ENCODE peak calls at places on chromosomes 5 and 9, in seven cellular contexts. X is neural progenitor cell, T is hepatocyte, Z is upper lobe of right lung, K is IMR-90, Y is tibial nerve, N is testis. O is an unnamed sample.

GRCh38 chr5:156181656-156182055 is 145.3 kb upstream of the SGCD start:
- DNase-seq in T (peak), K (peak), X (no peak), N (no peak), Y (no peak), Z (no peak), O (no peak)

GRCh38 chr5:14925326-14925725 is 53.7 kb upstream of the ANKH start:
- DNase-seq in T (no peak), K (peak), Z (no peak), N (no peak), Y (no peak), X (no peak), O (no peak)

GRCh38 chr9:130315446-130316226 is 50.1 kb downstream of the HMCN2 start:
- DNase-seq in T (no peak), N (no peak), Z (no peak), X (no peak), Y (no peak), K (no peak), O (no peak)

GRCh38 chr9:72441296-72442211 is 76.5 kb upstream of the ZFAND5 start:
- DNase-seq in K (peak), T (no peak), X (peak), Z (no peak), N (no peak), Y (no peak), O (peak)

GRCh38 chr5:81556809-81557208 is 162.9 kb upstream of the ACOT12 start:
- DNase-seq in Z (no peak), N (no peak), X (no peak), K (no peak), Y (no peak), T (no peak), O (no peak)

GRCh38 chr5:15704397-15704947 is 204.5 kb downstream of the FBXL7 start:
- DNase-seq in T (no peak), N (no peak), Y (no peak), X (no peak), K (peak), Z (no peak), O (no peak)

GRCh38 chr9:71490810-71491209 is 277.5 kb downstream of the CEMIP2 start:
- DNase-seq in K (no peak), Z (no peak), Y (no peak), N (no peak), T (no peak), X (peak), O (no peak)

GRCh38 chr5:135426102-135427082 is 20.8 kb downstream of the DCANP1 start:
- DNase-seq in Z (no peak), N (peak), T (peak), K (peak), Y (no peak), X (peak), O (peak)

GRCh38 chr9:18994263-18994916 is 38.6 kb downstream of the SAXO1 start:
- DNase-seq in N (no peak), Z (no peak), X (peak), K (no peak), T (no peak), Y (no peak), O (no peak)

GRCh38 chr5:96344678-96345612 is 88.1 kb downstream of the PCSK1 start:
- DNase-seq in Y (peak), K (peak), Z (no peak), X (peak), T (peak), N (peak), O (peak)

GRCh38 chr5:115170128-115170923 is 618 bp upstream of the TRIM36 start:
- DNase-seq in K (peak), Y (no peak), T (no peak), Z (no peak), N (peak), X (peak), O (no peak)

GRCh38 chr5:173283318-173284288 is 44.6 kb downstream of the STC2 start:
- DNase-seq in X (peak), Z (peak), K (peak), N (peak), T (peak), Y (peak), O (peak)

GRCh38 chr5:150262502-150262901 is 27.1 kb downstream of the CAMK2A start:
- DNase-seq in N (no peak), T (no peak), Y (no peak), K (no peak), X (no peak), Z (no peak), O (no peak)

GRCh38 chr9:94061864-94062263 is 22.4 kb upstream of the PTPDC1 start:
- DNase-seq in T (no peak), K (no peak), Y (no peak), X (no peak), N (no peak), Z (no peak), O (no peak)

GRCh38 chr9:111483862-111484563 is at the start of gene ECPAS:
- DNase-seq in X (peak), N (peak), T (peak), Z (peak), K (peak), Y (peak), O (peak)

GRCh38 chr5:91339053-91339710 is 43.9 kb downstream of the ARRDC3 start:
- DNase-seq in Y (no peak), N (no peak), T (no peak), Z (no peak), X (peak), K (peak), O (no peak)

GRCh38 chr5:139660105-139660915 is 12.2 kb downstream of the CXXC5 start:
- DNase-seq in Z (peak), N (peak), X (no peak), Y (no peak), T (no peak), K (no peak), O (peak)

GRCh38 chr9:14779566-14780022 is 57.1 kb upstream of the CER1 start:
- DNase-seq in X (no peak), T (no peak), Z (no peak), N (no peak), K (no peak), Y (no peak), O (no peak)

GRCh38 chr5:113806823-113807222 is 293.3 kb downstream of the YTHDC2 start:
- DNase-seq in Y (peak), Z (no peak), T (peak), K (peak), X (peak), N (peak), O (no peak)

GRCh38 chr5:167104351-167104750 is 1187.1 kb upstream of the WWC1 start:
- DNase-seq in Y (no peak), T (no peak), K (no peak), N (no peak), Z (no peak), X (no peak), O (no peak)

GRCh38 chr5:124544366-124545055 is 201.9 kb downstream of the ZNF608 start:
- DNase-seq in Y (no peak), X (no peak), K (peak), T (peak), N (no peak), Z (no peak), O (no peak)

GRCh38 chr9:14306672-14307646 is 7.0 kb downstream of the NFIB start:
- DNase-seq in T (no peak), Y (no peak), K (peak), Z (no peak), X (peak), N (no peak), O (no peak)

GRCh38 chr5:90987711-90988110 is 395.4 kb downstream of the ARRDC3 start:
- DNase-seq in N (no peak), X (no peak), K (no peak), T (no peak), Y (no peak), Z (no peak), O (no peak)

GRCh38 chr5:88660326-88660946 is 222.5 kb downstream of the MEF2C start:
- DNase-seq in K (peak), T (no peak), Z (no peak), N (no peak), Y (no peak), X (peak), O (peak)

GRCh38 chr9:131203438-131204219 is 72.7 kb downstream of the FAM78A start:
- DNase-seq in Z (no peak), T (no peak), N (no peak), Y (no peak), K (no peak), X (peak), O (no peak)

GRCh38 chr9:101451498-101451897 is 15.9 kb upstream of the ALDOB start:
- DNase-seq in N (no peak), K (no peak), Y (no peak), Z (no peak), T (no peak), X (no peak), O (no peak)

GRCh38 chr9:120433701-120434100 is 146.3 kb downstream of the CDK5RAP2 start:
- DNase-seq in X (no peak), T (no peak), Z (no peak), Y (no peak), N (no peak), K (peak), O (no peak)

GRCh38 chr5:180803181-180804128 is 849 bp upstream of the MGAT1 start:
- DNase-seq in T (peak), N (peak), Z (peak), X (peak), K (no peak), Y (peak), O (peak)
- TF ChIP-seq CTCF in T (peak), N (no peak), Z (peak), X (no peak), K (peak), Y (peak), O (no peak)

DNA sequence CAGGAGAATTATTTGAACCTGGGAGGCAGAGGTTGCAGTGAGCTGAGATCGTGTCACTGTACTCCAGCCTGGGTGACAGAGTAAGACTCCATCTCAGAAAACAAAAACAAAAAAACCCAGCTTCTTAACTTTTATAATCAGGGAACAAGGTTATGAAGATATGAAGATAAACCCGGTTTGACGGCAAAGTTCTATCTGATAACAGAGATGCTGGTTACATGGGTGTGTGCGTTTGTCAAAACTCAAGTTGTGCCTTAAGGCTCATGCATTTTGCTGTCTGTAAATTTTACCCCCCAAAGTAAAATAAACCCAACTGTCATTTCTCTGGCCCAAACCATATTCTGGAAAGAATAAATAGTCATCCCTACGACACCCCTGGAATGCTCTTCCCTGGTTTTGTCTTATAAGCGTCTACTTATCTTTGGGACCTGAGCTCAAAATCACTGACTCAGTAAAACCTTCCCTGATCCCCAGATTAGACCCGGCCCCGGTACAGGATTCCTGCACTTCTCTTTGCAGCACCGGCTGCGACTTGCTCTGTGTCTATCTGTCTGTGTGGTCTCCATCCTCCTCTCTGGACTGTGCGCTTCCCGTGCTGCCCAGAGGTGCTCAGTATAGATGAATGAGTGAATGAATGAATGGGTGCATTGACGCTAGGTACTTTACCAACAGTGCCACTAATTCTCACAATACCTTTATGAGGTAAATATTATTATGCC is 172.2 kb downstream of the DAB2IP start:
- DNase-seq in K (no peak), X (no peak), T (no peak), Z (no peak), Y (no peak), N (no peak), O (no peak)
- H3K27ac ChIP-seq in K (no peak), X (no peak), T (no peak), Z (no peak), Y (no peak), N (no peak), O (no peak)

GRCh38 chr9:121619566-121619965 is 31.9 kb upstream of the DAB2IP start:
- DNase-seq in N (no peak), Y (no peak), K (no peak), Z (no peak), T (no peak), X (no peak), O (no peak)

GRCh38 chr9:121622842-121623203 is 28.6 kb upstream of the DAB2IP start:
- DNase-seq in Z (no peak), N (no peak), K (no peak), X (no peak), T (no peak), Y (no peak), O (no peak)

GRCh38 chr9:121620777-121621437 is 30.5 kb upstream of the DAB2IP start:
- DNase-seq in K (no peak), Y (no peak), T (no peak), Z (no peak), X (peak), N (no peak), O (peak)

GRCh38 chr9:121618504-121618903 is 32.9 kb upstream of the DAB2IP start:
- DNase-seq in K (no peak), N (no peak), T (no peak), Y (no peak), Z (no peak), X (no peak), O (no peak)

DNA sequence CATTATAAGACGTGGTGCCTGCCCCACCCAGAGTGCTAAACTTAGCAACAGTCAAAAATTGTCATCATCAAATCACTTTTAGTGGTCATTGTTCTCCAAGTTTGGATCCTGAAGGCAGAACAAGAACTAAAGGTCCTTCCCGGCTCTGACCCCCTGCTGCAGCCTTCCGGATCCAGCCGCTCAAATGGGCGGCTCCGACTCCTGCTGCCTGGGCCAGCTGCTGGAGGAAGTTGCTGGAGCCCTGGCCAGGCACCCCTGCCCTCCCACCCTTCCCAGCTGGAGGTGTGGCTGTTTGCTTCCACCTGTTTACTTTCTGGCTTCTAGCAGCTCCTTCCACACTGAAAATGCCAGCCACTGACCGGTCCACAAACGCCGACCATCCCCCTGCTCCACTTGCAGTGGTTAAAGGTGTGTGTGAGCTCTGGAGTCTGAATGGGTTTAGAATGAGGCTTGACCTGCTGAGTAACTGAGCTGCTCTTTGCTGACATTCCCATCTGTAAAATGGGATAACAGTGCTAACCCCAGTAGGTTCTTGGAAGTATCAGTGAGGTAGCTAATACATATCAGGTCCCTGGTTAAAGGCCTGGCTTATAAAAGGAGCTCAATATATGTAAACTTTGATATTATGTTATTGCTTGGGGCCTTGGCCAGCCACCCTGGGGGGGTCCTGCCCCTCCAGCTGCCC is 31.3 kb upstream of the DAB2IP start:
- DNase-seq in Y (no peak), Z (no peak), X (no peak), T (no peak), K (no peak), N (no peak), O (no peak)
- TF ChIP-seq CTCF in Y (no peak), Z (no peak), X (no peak), T (no peak), K (no peak), N (no peak), O (no peak)

DNA sequence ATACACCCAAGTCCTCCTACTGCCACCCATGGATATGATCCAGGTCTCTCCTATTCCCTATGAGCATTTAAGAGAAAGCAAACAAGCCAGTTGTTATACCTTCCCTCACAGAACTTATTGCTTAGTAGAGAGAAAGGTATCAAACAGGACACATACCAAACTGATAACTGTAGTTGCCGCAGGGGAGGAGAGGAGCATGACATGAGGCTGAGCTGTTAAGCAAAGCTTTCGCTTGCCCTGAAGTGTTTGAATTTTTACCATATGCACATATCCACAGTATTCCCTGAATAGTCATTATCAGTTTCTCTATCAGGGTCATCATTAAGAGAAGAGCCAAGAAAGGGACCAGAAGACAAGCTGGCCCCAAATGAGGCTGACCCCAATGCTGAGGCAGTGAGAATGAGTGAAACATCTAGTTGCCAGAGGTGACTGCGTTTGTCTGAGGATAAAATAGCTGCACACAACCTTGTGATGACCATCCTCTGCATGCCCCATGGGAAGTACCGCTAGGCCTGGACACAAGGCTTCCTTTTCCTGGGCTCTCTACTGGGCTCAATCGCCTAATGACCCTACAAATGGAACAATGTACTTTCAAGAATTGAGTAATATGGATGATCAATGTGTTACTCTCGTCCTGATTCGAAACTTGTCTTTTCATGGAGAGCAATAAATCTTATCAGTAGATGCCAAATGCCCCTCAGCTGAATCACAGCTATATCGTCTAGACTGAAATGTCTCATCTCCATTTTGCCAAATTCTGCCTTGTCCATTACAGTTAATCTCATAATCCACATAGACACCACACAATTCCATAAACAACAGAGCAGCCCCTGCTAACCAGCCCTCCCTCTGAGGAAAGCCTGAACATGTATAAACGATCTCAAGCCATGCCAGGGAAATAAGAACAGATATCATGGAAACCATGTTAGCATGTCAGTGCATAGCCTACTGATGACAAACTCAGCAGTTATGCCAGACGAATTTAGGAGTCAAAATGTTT is 4.3 kb upstream of the IFNK start:
- DNase-seq in K (no peak), T (no peak), N (no peak), Z (no peak), Y (no peak), X (no peak), O (peak)
- H3K27ac ChIP-seq in K (no peak), T (no peak), N (no peak), Z (no peak), Y (no peak), X (no peak), O (peak)